ENCODE peak calls at places on chromosomes 12 and 14, in eight cellular contexts. One of them, this sample, is unnamed.

GRCh38 chr14:52314521-52315354 is 626 bp downstream of the PTGER2 start:
- DNase-seq in mammary epithelial cell: peak; percentile 33
- DNase-seq in heart right ventricle: peak; percentile 23
- DNase-seq in CD8-positive, alpha-beta T cell: peak; percentile 70
- DNase-seq in right lobe of liver: peak; percentile 42
- DNase-seq in left lung: peak; percentile 87
- DNase-seq in lung: no peak
- DNase-seq in adrenal gland: no peak
- DNase-seq in this sample: peak; percentile 38

GRCh38 chr14:75275598-75275997 is 3.0 kb upstream of the FOS start:
- DNase-seq in mammary epithelial cell: no peak
- DNase-seq in heart right ventricle: no peak
- DNase-seq in CD8-positive, alpha-beta T cell: no peak
- DNase-seq in right lobe of liver: no peak
- DNase-seq in left lung: no peak
- DNase-seq in lung: no peak
- DNase-seq in adrenal gland: no peak
- DNase-seq in this sample: no peak

GRCh38 chr14:89708982-89709381 is 245.5 kb downstream of the EFCAB11 start:
- DNase-seq in mammary epithelial cell: no peak
- DNase-seq in heart right ventricle: no peak
- DNase-seq in CD8-positive, alpha-beta T cell: no peak
- DNase-seq in right lobe of liver: no peak
- DNase-seq in left lung: no peak
- DNase-seq in lung: no peak
- DNase-seq in adrenal gland: no peak
- DNase-seq in this sample: no peak

GRCh38 chr12:92340441-92341332 is 195.0 kb upstream of the BTG1 start:
- DNase-seq in mammary epithelial cell: peak; percentile 67
- DNase-seq in heart right ventricle: no peak
- DNase-seq in CD8-positive, alpha-beta T cell: no peak
- DNase-seq in right lobe of liver: no peak
- DNase-seq in left lung: no peak
- DNase-seq in lung: no peak
- DNase-seq in adrenal gland: no peak
- DNase-seq in this sample: no peak

GRCh38 chr12:51318846-51319570 is 5.0 kb downstream of the BIN2 start:
- DNase-seq in mammary epithelial cell: no peak
- DNase-seq in heart right ventricle: no peak
- DNase-seq in CD8-positive, alpha-beta T cell: peak; percentile 75
- DNase-seq in right lobe of liver: no peak
- DNase-seq in left lung: no peak
- DNase-seq in lung: peak; percentile 48
- DNase-seq in adrenal gland: no peak
- DNase-seq in this sample: no peak

GRCh38 chr12:54404061-54405004 is 14.7 kb downstream of the ITGA5 start:
- DNase-seq in mammary epithelial cell: no peak
- DNase-seq in heart right ventricle: no peak
- DNase-seq in CD8-positive, alpha-beta T cell: peak; percentile 75
- DNase-seq in right lobe of liver: no peak
- DNase-seq in left lung: no peak
- DNase-seq in lung: no peak
- DNase-seq in adrenal gland: peak; percentile 81
- DNase-seq in this sample: peak; percentile 76

GRCh38 chr12:91357381-91357780 is 174.8 kb upstream of the DCN start:
- DNase-seq in mammary epithelial cell: no peak
- DNase-seq in heart right ventricle: no peak
- DNase-seq in CD8-positive, alpha-beta T cell: no peak
- DNase-seq in right lobe of liver: no peak
- DNase-seq in left lung: no peak
- DNase-seq in lung: no peak
- DNase-seq in adrenal gland: no peak
- DNase-seq in this sample: no peak

GRCh38 chr14:79564371-79564770 is 646.9 kb downstream of the DIO2 start:
- DNase-seq in mammary epithelial cell: no peak
- DNase-seq in heart right ventricle: no peak
- DNase-seq in CD8-positive, alpha-beta T cell: no peak
- DNase-seq in right lobe of liver: no peak
- DNase-seq in left lung: no peak
- DNase-seq in lung: no peak
- DNase-seq in adrenal gland: no peak
- DNase-seq in this sample: peak; percentile 58

GRCh38 chr12:117228239-117228638 is 38.0 kb upstream of the FBXO21 start:
- DNase-seq in mammary epithelial cell: no peak
- DNase-seq in heart right ventricle: no peak
- DNase-seq in CD8-positive, alpha-beta T cell: no peak
- DNase-seq in right lobe of liver: no peak
- DNase-seq in left lung: no peak
- DNase-seq in lung: no peak
- DNase-seq in adrenal gland: no peak
- DNase-seq in this sample: no peak

GRCh38 chr12:75961878-75962277 is 69.7 kb downstream of the PHLDA1 start:
- DNase-seq in mammary epithelial cell: no peak
- DNase-seq in heart right ventricle: no peak
- DNase-seq in CD8-positive, alpha-beta T cell: no peak
- DNase-seq in right lobe of liver: no peak
- DNase-seq in left lung: no peak
- DNase-seq in lung: no peak
- DNase-seq in adrenal gland: no peak
- DNase-seq in this sample: no peak

GRCh38 chr14:81137316-81137715 is 83.4 kb downstream of the GTF2A1 start:
- DNase-seq in mammary epithelial cell: peak; percentile 74
- DNase-seq in heart right ventricle: no peak
- DNase-seq in CD8-positive, alpha-beta T cell: no peak
- DNase-seq in right lobe of liver: no peak
- DNase-seq in left lung: no peak
- DNase-seq in lung: no peak
- DNase-seq in adrenal gland: peak; percentile 71
- DNase-seq in this sample: peak; percentile 17

GRCh38 chr12:9745191-9745590 is 12.3 kb upstream of the CLECL1 start:
- DNase-seq in mammary epithelial cell: no peak
- DNase-seq in heart right ventricle: no peak
- DNase-seq in CD8-positive, alpha-beta T cell: no peak
- DNase-seq in right lobe of liver: no peak
- DNase-seq in left lung: no peak
- DNase-seq in lung: no peak
- DNase-seq in adrenal gland: no peak
- DNase-seq in this sample: no peak

GRCh38 chr14:87813211-87813610 is 179.8 kb downstream of the GALC start:
- DNase-seq in mammary epithelial cell: no peak
- DNase-seq in heart right ventricle: no peak
- DNase-seq in CD8-positive, alpha-beta T cell: no peak
- DNase-seq in right lobe of liver: no peak
- DNase-seq in left lung: no peak
- DNase-seq in lung: no peak
- DNase-seq in adrenal gland: no peak
- DNase-seq in this sample: no peak

GRCh38 chr12:1807107-1807478 is 13.3 kb upstream of the LRTM2 start:
- DNase-seq in mammary epithelial cell: no peak
- DNase-seq in heart right ventricle: no peak
- DNase-seq in CD8-positive, alpha-beta T cell: no peak
- DNase-seq in right lobe of liver: peak; percentile 8
- DNase-seq in left lung: peak; percentile 20
- DNase-seq in lung: no peak
- DNase-seq in adrenal gland: no peak
- DNase-seq in this sample: no peak

GRCh38 chr12:93591137-93591868 is 18.8 kb downstream of the SOCS2 start:
- DNase-seq in mammary epithelial cell: peak; percentile 76
- DNase-seq in heart right ventricle: peak; percentile 81
- DNase-seq in CD8-positive, alpha-beta T cell: peak; percentile 58
- DNase-seq in right lobe of liver: peak; percentile 74
- DNase-seq in left lung: peak; percentile 91
- DNase-seq in lung: peak; percentile 72
- DNase-seq in adrenal gland: peak; percentile 92
- DNase-seq in this sample: peak; percentile 69

GRCh38 chr14:26820101-26820500 is 222.3 kb upstream of the NOVA1 start:
- DNase-seq in mammary epithelial cell: no peak
- DNase-seq in heart right ventricle: no peak
- DNase-seq in CD8-positive, alpha-beta T cell: no peak
- DNase-seq in right lobe of liver: no peak
- DNase-seq in left lung: no peak
- DNase-seq in lung: no peak
- DNase-seq in adrenal gland: no peak
- DNase-seq in this sample: peak; percentile 7

GRCh38 chr12:121989951-121990647 is 31.6 kb upstream of the BCL7A start:
- DNase-seq in mammary epithelial cell: no peak
- DNase-seq in heart right ventricle: no peak
- DNase-seq in CD8-positive, alpha-beta T cell: no peak
- DNase-seq in right lobe of liver: no peak
- DNase-seq in left lung: no peak
- DNase-seq in lung: no peak
- DNase-seq in adrenal gland: no peak
- DNase-seq in this sample: no peak

GRCh38 chr14:71497645-71498086 is 434.6 kb upstream of the RGS6 start:
- DNase-seq in mammary epithelial cell: peak; percentile 69
- DNase-seq in heart right ventricle: no peak
- DNase-seq in CD8-positive, alpha-beta T cell: no peak
- DNase-seq in right lobe of liver: no peak
- DNase-seq in left lung: no peak
- DNase-seq in lung: no peak
- DNase-seq in adrenal gland: no peak
- DNase-seq in this sample: no peak

GRCh38 chr14:79265366-79265765 is 945.9 kb downstream of the DIO2 start:
- DNase-seq in mammary epithelial cell: peak; percentile 8
- DNase-seq in heart right ventricle: no peak
- DNase-seq in CD8-positive, alpha-beta T cell: no peak
- DNase-seq in right lobe of liver: no peak
- DNase-seq in left lung: no peak
- DNase-seq in lung: no peak
- DNase-seq in adrenal gland: no peak
- DNase-seq in this sample: no peak

GRCh38 chr12:27505124-27505523 is 18.9 kb upstream of the PPFIBP1 start:
- DNase-seq in mammary epithelial cell: no peak
- DNase-seq in heart right ventricle: no peak
- DNase-seq in CD8-positive, alpha-beta T cell: no peak
- DNase-seq in right lobe of liver: no peak
- DNase-seq in left lung: no peak
- DNase-seq in lung: no peak
- DNase-seq in adrenal gland: no peak
- DNase-seq in this sample: peak; percentile 58

GRCh38 chr12:47189753-47190152 is 110.0 kb upstream of the AMIGO2 start:
- DNase-seq in mammary epithelial cell: no peak
- DNase-seq in heart right ventricle: no peak
- DNase-seq in CD8-positive, alpha-beta T cell: no peak
- DNase-seq in right lobe of liver: no peak
- DNase-seq in left lung: no peak
- DNase-seq in lung: no peak
- DNase-seq in adrenal gland: no peak
- DNase-seq in this sample: peak; percentile 14

GRCh38 chr14:23863836-23864235 is 89.7 kb upstream of the DHRS4 start:
- DNase-seq in mammary epithelial cell: no peak
- DNase-seq in heart right ventricle: no peak
- DNase-seq in CD8-positive, alpha-beta T cell: no peak
- DNase-seq in right lobe of liver: no peak
- DNase-seq in left lung: no peak
- DNase-seq in lung: no peak
- DNase-seq in adrenal gland: no peak
- DNase-seq in this sample: no peak

GRCh38 chr14:70257526-70257925 is 68.8 kb upstream of the SLC8A3 start:
- DNase-seq in mammary epithelial cell: peak; percentile 28
- DNase-seq in heart right ventricle: no peak
- DNase-seq in CD8-positive, alpha-beta T cell: no peak
- DNase-seq in right lobe of liver: peak; percentile 27
- DNase-seq in left lung: no peak
- DNase-seq in lung: no peak
- DNase-seq in adrenal gland: no peak
- DNase-seq in this sample: peak; percentile 7
- TF ChIP-seq CTCF in mammary epithelial cell: peak; percentile 62
- TF ChIP-seq CTCF in heart right ventricle: no peak
- TF ChIP-seq CTCF in CD8-positive, alpha-beta T cell: no peak
- TF ChIP-seq CTCF in right lobe of liver: peak; percentile 57
- TF ChIP-seq CTCF in left lung: no peak
- TF ChIP-seq CTCF in lung: no peak
- TF ChIP-seq CTCF in adrenal gland: no peak
- TF ChIP-seq CTCF in this sample: peak; percentile 28

GRCh38 chr12:6199531-6200265 is 502 bp upstream of the CD9 start:
- DNase-seq in mammary epithelial cell: no peak
- DNase-seq in heart right ventricle: no peak
- DNase-seq in CD8-positive, alpha-beta T cell: no peak
- DNase-seq in right lobe of liver: no peak
- DNase-seq in left lung: peak; percentile 86
- DNase-seq in lung: peak; percentile 61
- DNase-seq in adrenal gland: peak; percentile 46
- DNase-seq in this sample: peak; percentile 49
- H3K27me3 ChIP-seq in mammary epithelial cell: no peaks in the 10 kb centered on the region
- H3K27me3 ChIP-seq in heart right ventricle: no peaks in the 10 kb centered on the region
- H3K27me3 ChIP-seq in CD8-positive, alpha-beta T cell: no peaks in the 10 kb centered on the region
- H3K27me3 ChIP-seq in right lobe of liver: no peaks in the 10 kb centered on the region
- H3K27me3 ChIP-seq in left lung: no peaks in the 10 kb centered on the region
- H3K27me3 ChIP-seq in lung: no peaks in the 10 kb centered on the region
- H3K27me3 ChIP-seq in adrenal gland: no peaks in the 10 kb centered on the region
- H3K27me3 ChIP-seq in this sample: peaks cover 52% of the 10 kb centered on the region

DNA sequence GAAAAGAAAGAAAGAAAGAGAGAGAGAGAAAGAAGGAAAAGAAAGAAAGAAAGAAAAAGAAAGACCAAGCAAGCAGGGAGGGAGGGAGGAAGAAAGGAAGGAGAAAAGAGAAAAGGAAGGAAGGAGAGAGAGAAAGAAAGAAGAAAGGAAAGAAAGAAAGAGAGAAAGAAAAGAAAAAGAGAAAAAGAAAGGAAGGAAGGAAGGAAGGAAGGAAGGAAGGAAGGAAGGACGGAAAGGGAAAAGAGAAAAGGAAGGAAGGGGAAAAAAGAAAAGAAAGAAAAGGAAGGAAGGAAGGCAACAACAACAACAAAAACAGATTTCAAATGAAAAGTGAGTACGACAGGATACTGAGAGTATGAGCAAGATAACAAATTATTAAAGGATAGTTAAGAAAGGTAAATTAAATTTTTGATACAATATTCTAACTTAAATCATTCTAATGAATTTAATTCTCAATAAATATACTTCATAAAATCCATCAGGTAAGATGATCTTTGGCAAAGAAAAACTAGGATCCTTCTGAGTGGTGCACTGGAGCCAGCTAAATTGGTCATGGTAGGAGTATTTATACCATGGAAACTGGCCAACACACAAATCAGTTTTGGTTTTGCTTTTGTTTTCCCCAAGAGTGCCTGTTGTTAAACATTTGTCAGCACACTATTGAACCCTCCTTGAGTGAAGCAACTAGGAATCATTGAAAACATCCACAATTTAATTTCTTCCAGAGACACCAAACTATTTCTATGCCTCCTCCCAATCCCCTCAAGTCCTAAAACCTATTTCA is 56.1 kb upstream of the DYRK2 start:
- DNase-seq in mammary epithelial cell: peak; percentile 62
- DNase-seq in heart right ventricle: no peak
- DNase-seq in CD8-positive, alpha-beta T cell: no peak
- DNase-seq in right lobe of liver: no peak
- DNase-seq in left lung: no peak
- DNase-seq in lung: no peak
- DNase-seq in adrenal gland: peak; percentile 20
- DNase-seq in this sample: peak; percentile 69
- H3K27ac ChIP-seq in mammary epithelial cell: peak overlapping the region; percentile 41
- H3K27ac ChIP-seq in heart right ventricle: no peak overlapping the region
- H3K27ac ChIP-seq in CD8-positive, alpha-beta T cell: no peak overlapping the region
- H3K27ac ChIP-seq in right lobe of liver: no peak overlapping the region
- H3K27ac ChIP-seq in left lung: no peak overlapping the region
- H3K27ac ChIP-seq in lung: no peak overlapping the region
- H3K27ac ChIP-seq in adrenal gland: no peak overlapping the region
- H3K27ac ChIP-seq in this sample: no peak overlapping the region

GRCh38 chr14:72758420-72758819 is 135.5 kb downstream of the DPF3 start:
- DNase-seq in mammary epithelial cell: no peak
- DNase-seq in heart right ventricle: no peak
- DNase-seq in CD8-positive, alpha-beta T cell: no peak
- DNase-seq in right lobe of liver: no peak
- DNase-seq in left lung: no peak
- DNase-seq in lung: no peak
- DNase-seq in adrenal gland: no peak
- DNase-seq in this sample: no peak
- TF ChIP-seq CTCF in mammary epithelial cell: no peak
- TF ChIP-seq CTCF in heart right ventricle: no peak
- TF ChIP-seq CTCF in CD8-positive, alpha-beta T cell: no peak
- TF ChIP-seq CTCF in right lobe of liver: no peak
- TF ChIP-seq CTCF in left lung: no peak
- TF ChIP-seq CTCF in lung: no peak
- TF ChIP-seq CTCF in adrenal gland: no peak
- TF ChIP-seq CTCF in this sample: no peak